ENCODE peak calls at places on chromosomes 13 and 19, in five cellular contexts. S is HEK293T, G is Caco-2, K is heart left ventricle, L is nephron progenitor cell. U is an unnamed sample.

GRCh38 chr19:43408043-43408442 is 6.6 kb upstream of the TEX101 start:
- DNase-seq in S (no peak), G (no peak), K (no peak), L (no peak), U (no peak)

GRCh38 chr19:801030-801860 is 4.0 kb downstream of the PTBP1 start:
- DNase-seq in S (no peak), G (no peak), K (peak), L (no peak), U (no peak)

GRCh38 chr19:13459351-13459750 is 46.9 kb downstream of the CACNA1A start:
- DNase-seq in S (no peak), G (no peak), K (no peak), L (no peak), U (no peak)

GRCh38 chr19:33740811-33741396 is 55.8 kb upstream of the KCTD15 start:
- DNase-seq in S (peak), G (peak), K (peak), L (peak), U (peak)

GRCh38 chr19:2722541-2723344 is 1.6 kb upstream of the DIRAS1 start:
- DNase-seq in S (no peak), G (no peak), K (peak), L (no peak), U (no peak)

GRCh38 chr13:31072041-31072440 is 89.7 kb downstream of the HSPH1 start:
- DNase-seq in S (no peak), G (no peak), K (no peak), L (no peak), U (no peak)

GRCh38 chr13:36766295-36766694 is 52.7 kb upstream of the RFXAP start:
- DNase-seq in S (no peak), G (no peak), K (no peak), L (no peak), U (no peak)

GRCh38 chr19:16041571-16042386 is 34.5 kb upstream of the TPM4 start:
- DNase-seq in S (peak), G (peak), K (peak), L (peak), U (peak)

GRCh38 chr13:111856571-111856970 is 210.4 kb upstream of the SOX1 start:
- DNase-seq in S (no peak), G (no peak), K (no peak), L (no peak), U (no peak)

GRCh38 chr19:56973713-56974553 is 133.4 kb upstream of the PEG3 start:
- DNase-seq in S (no peak), G (no peak), K (no peak), L (no peak), U (no peak)

GRCh38 chr13:114124921-114125320 is 7.5 kb downstream of the RASA3 start:
- DNase-seq in S (no peak), G (no peak), K (no peak), L (no peak), U (peak)

GRCh38 chr13:48126944-48127814 is 32.3 kb upstream of the MED4 start:
- DNase-seq in S (peak), G (peak), K (peak), L (peak), U (peak)

GRCh38 chr19:56079609-56080008 is 41.5 kb downstream of the ZNF787 start:
- DNase-seq in S (no peak), G (no peak), K (no peak), L (no peak), U (no peak)

GRCh38 chr19:14404322-14404721 is 14.8 kb downstream of the DDX39A start:
- DNase-seq in S (no peak), G (no peak), K (no peak), L (no peak), U (peak)

GRCh38 chr19:18637644-18638630 is 1.1 kb downstream of the KLHL26 start:
- DNase-seq in S (no peak), G (peak), K (no peak), L (no peak), U (no peak)

GRCh38 chr19:35782589-35782988 is 7.2 kb downstream of the ARHGAP33 start:
- DNase-seq in S (no peak), G (no peak), K (no peak), L (no peak), U (no peak)

GRCh38 chr13:43171489-43171888 is 148.1 kb downstream of the DNAJC15 start:
- DNase-seq in S (no peak), G (no peak), K (no peak), L (no peak), U (no peak)

GRCh38 chr19:57578487-57579205 is at the start of gene ZNF416:
- DNase-seq in S (peak), G (peak), K (peak), L (peak), U (peak)

GRCh38 chr13:43185206-43185605 is 161.8 kb downstream of the DNAJC15 start:
- DNase-seq in S (no peak), G (no peak), K (no peak), L (no peak), U (no peak)

GRCh38 chr13:102680842-102681725 is 13.8 kb downstream of the METTL21C start:
- DNase-seq in S (no peak), G (no peak), K (no peak), L (no peak), U (no peak)